ENCODE peak calls at places on chromosome 7, in six cellular contexts. E is neuronal stem cell, L is IMR-90, K is H9, W is mesenchymal stem cell, H is H1. P is an unnamed sample.

GRCh38 chr7:2009541-2010001 is 223.2 kb downstream of the MAD1L1 start:
- DNase-seq in E (no peak), L (no peak), K (no peak), W (no peak), H (no peak), P (no peak)

GRCh38 chr7:4226166-4226857 is 455.8 kb upstream of the FOXK1 start:
- DNase-seq in E (no peak), L (no peak), K (peak; percentile 74), W (no peak), H (peak; percentile 31), P (peak; percentile 69)

GRCh38 chr7:84614821-84615506 is 420.4 kb upstream of the SEMA3A start:
- DNase-seq in E (no peak), L (no peak), K (no peak), W (no peak), H (no peak), P (no peak)

GRCh38 chr7:34165927-34166550 is 260.7 kb downstream of the BMPER start:
- DNase-seq in E (no peak), L (peak; percentile 60), K (no peak), W (peak; percentile 65), H (no peak), P (peak; percentile 57)

GRCh38 chr7:17772581-17773288 is 167.6 kb downstream of the SNX13 start:
- DNase-seq in E (no peak), L (no peak), K (no peak), W (peak; percentile 19), H (no peak), P (peak; percentile 51)

GRCh38 chr7:138495485-138495884 is 35.4 kb downstream of the TRIM24 start:
- DNase-seq in E (no peak), L (no peak), K (no peak), W (no peak), H (no peak), P (no peak)

GRCh38 chr7:18458830-18459229 is 36.7 kb upstream of the HDAC9 start:
- DNase-seq in E (no peak), L (no peak), K (no peak), W (no peak), H (no peak), P (no peak)

GRCh38 chr7:22696672-22697071 is 30.3 kb upstream of the IL6 start:
- DNase-seq in E (no peak), L (peak; percentile 36), K (no peak), W (peak; percentile 50), H (no peak), P (peak; percentile 67)

GRCh38 chr7:77415822-77416620 is at the start of gene GSAP:
- DNase-seq in E (peak; percentile 26), L (no peak), K (peak; percentile 62), W (peak; percentile 43), H (no peak), P (peak; percentile 19)

GRCh38 chr7:98116656-98117461 is 10.2 kb downstream of the LMTK2 start:
- DNase-seq in E (no peak), L (peak; percentile 75), K (no peak), W (peak; percentile 68), H (no peak), P (no peak)

GRCh38 chr7:131027287-131027773 is 293.3 kb upstream of the KLF14 start:
- DNase-seq in E (no peak), L (peak; percentile 67), K (no peak), W (peak; percentile 95), H (no peak), P (no peak)

GRCh38 chr7:42107484-42107883 is 129.5 kb downstream of the GLI3 start:
- DNase-seq in E (peak; percentile 48), L (no peak), K (peak; percentile 66), W (no peak), H (no peak), P (peak; percentile 97)

GRCh38 chr7:57250801-57251200 is 118.6 kb upstream of the ZNF479 start:
- DNase-seq in E (no peak), L (no peak), K (no peak), W (no peak), H (no peak), P (no peak)

GRCh38 chr7:55569269-55569663 is 3.0 kb downstream of the VOPP1 start:
- DNase-seq in E (no peak), L (no peak), K (no peak), W (peak; percentile 8), H (no peak), P (peak; percentile 38)

GRCh38 chr7:1219516-1219915 is 13.2 kb upstream of the UNCX start:
- DNase-seq in E (no peak), L (no peak), K (no peak), W (no peak), H (no peak), P (no peak)

GRCh38 chr7:151631968-151632749 is 112.5 kb upstream of the RHEB start:
- DNase-seq in E (peak; percentile 68), L (peak; percentile 64), K (peak; percentile 81), W (peak; percentile 79), H (peak; percentile 41), P (peak; percentile 92)

GRCh38 chr7:5636914-5637313 is 144.5 kb downstream of the RNF216 start:
- DNase-seq in E (no peak), L (peak; percentile 90), K (no peak), W (peak; percentile 92), H (no peak), P (peak; percentile 89)

GRCh38 chr7:27128034-27128433 is 2.5 kb downstream of the HOXA4 start:
- DNase-seq in E (no peak), L (peak; percentile 78), K (no peak), W (no peak), H (no peak), P (no peak)

GRCh38 chr7:27125986-27126394 is 4.6 kb downstream of the HOXA4 start:
- DNase-seq in E (no peak), L (peak; percentile 27), K (no peak), W (no peak), H (no peak), P (no peak)

GRCh38 chr7:27124979-27125689 is 5.4 kb downstream of the HOXA4 start:
- DNase-seq in E (no peak), L (no peak), K (no peak), W (no peak), H (no peak), P (no peak)

GRCh38 chr7:27128776-27129728 is 1.5 kb downstream of the HOXA4 start:
- DNase-seq in E (no peak), L (no peak), K (no peak), W (no peak), H (no peak), P (no peak)

GRCh38 chr7:27126596-27127327 is 3.8 kb downstream of the HOXA4 start:
- DNase-seq in E (no peak), L (no peak), K (no peak), W (no peak), H (no peak), P (no peak)
- H3K27me3 ChIP-seq in E (peaks cover 99% of the 10 kb centered on the region), L (no peaks in the 10 kb centered on the region), K (peaks cover 95% of the 10 kb centered on the region), W (no peaks in the 10 kb centered on the region), H (peaks cover 100% of the 10 kb centered on the region), P (peaks cover 94% of the 10 kb centered on the region)

GRCh38 chr7:155547161-155547791 is 917 bp upstream of the CNPY1 start:
- DNase-seq in E (no peak), L (no peak), K (no peak), W (no peak), H (no peak), P (no peak)

GRCh38 chr7:155543926-155544325 is 2.4 kb downstream of the CNPY1 start:
- DNase-seq in E (no peak), L (no peak), K (no peak), W (no peak), H (no peak), P (no peak)

GRCh38 chr7:155544485-155544884 is 1.9 kb downstream of the CNPY1 start:
- DNase-seq in E (no peak), L (no peak), K (no peak), W (no peak), H (no peak), P (no peak)

GRCh38 chr7:155543011-155543881 is 3.1 kb downstream of the CNPY1 start:
- DNase-seq in E (no peak), L (peak; percentile 5), K (peak; percentile 43), W (no peak), H (no peak), P (peak; percentile 38)

DNA sequence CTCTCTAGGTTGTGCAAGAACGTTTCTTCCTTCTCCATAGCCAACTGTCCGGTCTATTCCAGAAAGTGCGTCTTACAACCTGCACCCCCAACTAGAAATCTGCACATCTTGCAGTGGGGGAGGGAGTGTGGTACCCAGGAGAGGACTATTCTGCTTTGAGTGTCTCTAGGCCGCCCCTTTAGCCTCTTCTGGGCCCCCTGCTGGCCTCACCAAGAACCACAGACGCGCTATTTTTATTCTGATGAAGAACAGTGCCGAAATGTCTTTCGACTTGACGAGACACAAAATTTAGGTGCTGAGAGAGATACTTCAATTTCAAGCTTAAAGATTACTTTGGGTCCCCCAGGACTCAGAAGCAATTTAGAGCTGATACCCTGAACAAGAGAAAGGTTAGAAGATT is 1.0 kb downstream of the CNPY1 start:
- DNase-seq in E (no peak), L (no peak), K (no peak), W (no peak), H (no peak), P (no peak)
- H3K23ac ChIP-seq in E (no peak overlapping the region), L (no peak overlapping the region), K (no peak overlapping the region), W (no peak overlapping the region), H (no peak overlapping the region), P (no peak overlapping the region)

GRCh38 chr7:25893436-25893835 is 258.6 kb upstream of the NFE2L3 start:
- DNase-seq in E (no peak), L (no peak), K (no peak), W (no peak), H (no peak), P (no peak)
- H3K27me3 ChIP-seq in E (no peaks in the 10 kb centered on the region), L (peaks cover 27% of the 10 kb centered on the region), K (no peaks in the 10 kb centered on the region), W (peaks cover 14% of the 10 kb centered on the region), H (no peaks in the 10 kb centered on the region), P (no peaks in the 10 kb centered on the region)

DNA sequence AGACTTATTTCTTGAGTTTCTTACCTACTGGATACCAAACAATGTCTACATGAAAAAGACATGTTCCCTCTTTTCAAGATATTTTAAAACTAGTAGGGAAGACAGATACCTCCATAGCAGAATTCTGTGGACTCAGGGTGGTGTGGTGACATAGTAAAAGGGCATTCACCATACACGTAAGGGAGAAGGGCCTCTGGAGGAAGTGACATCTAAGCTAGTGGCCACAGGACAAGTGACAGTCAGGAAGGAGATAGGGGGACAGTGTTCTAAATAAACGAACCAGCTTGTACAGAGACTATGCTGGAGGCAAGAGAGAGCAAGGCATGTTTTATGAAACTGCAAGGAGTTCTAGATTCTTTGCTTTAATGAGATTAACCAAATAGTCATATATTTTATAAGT is 321.7 kb upstream of the LRGUK start:
- DNase-seq in E (no peak), L (no peak), K (no peak), W (no peak), H (no peak), P (no peak)
- H3K23ac ChIP-seq in E (no peak overlapping the region), L (no peak overlapping the region), K (no peak overlapping the region), W (no peak overlapping the region), H (no peak overlapping the region), P (no peak overlapping the region)

DNA sequence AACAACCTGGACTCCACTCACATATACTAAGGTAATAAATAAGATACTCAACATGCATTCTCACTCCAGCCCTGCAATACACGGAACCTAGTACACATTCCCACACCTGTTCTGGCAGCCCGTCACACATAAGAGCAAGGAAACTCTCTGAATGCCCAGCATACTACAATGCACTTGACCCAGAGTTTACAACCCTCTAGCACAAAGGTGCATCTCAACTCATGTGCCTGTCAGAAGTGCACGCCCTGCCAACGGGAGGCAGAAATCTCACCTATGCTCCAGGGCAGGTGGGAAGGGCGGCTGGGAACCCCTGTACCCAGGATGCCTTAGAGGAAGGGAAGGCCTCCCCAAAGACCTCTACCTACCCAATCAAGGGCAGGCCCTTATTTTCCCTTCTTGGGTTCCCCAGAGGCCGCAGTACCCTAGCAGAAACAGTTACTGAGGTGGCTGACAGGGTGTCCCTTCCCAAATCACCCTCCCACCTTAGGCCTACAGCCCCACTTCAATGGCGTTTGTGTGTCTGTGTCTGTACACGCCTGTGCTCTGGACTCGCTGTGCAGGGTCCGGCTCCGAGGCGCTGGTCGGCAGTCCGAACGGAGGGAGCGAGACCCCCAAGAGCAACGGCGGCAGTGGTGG is 2.0 kb downstream of the EVX1 start:
- DNase-seq in E (no peak), L (no peak), K (peak; percentile 36), W (no peak), H (no peak), P (peak; percentile 39)
- H3K27me3 ChIP-seq in E (peaks cover 100% of the 10 kb centered on the region), L (peaks cover 100% of the 10 kb centered on the region), K (peaks cover 100% of the 10 kb centered on the region), W (peaks cover 100% of the 10 kb centered on the region), H (peaks cover 100% of the 10 kb centered on the region), P (no peaks in the 10 kb centered on the region)

P was measured in mesendoderm.